ENCODE peak calls at places on chromosomes 16 and 17, in five cellular contexts. V is dorsolateral prefrontal cortex; S is CD8-positive, alpha-beta T cell; D is fibroblast of villous mesenchyme; E is AG04450. K is an unnamed sample.

GRCh38 chr16:65763640-65764305 is 602.7 kb upstream of the CDH5 start:
- DNase-seq in V (no peak), S (no peak), D (no peak), E (no peak), K (no peak)

GRCh38 chr16:894841-895240 is 75.9 kb downstream of the LMF1 start:
- DNase-seq in V (no peak), S (no peak), D (no peak), E (no peak), K (no peak)

GRCh38 chr16:23788653-23789052 is 33.8 kb downstream of the CHP2 start:
- DNase-seq in V (no peak), S (no peak), D (no peak), E (no peak), K (no peak)

GRCh38 chr16:77581706-77582105 is 140.6 kb upstream of the NUDT7 start:
- DNase-seq in V (no peak), S (no peak), D (peak), E (no peak), K (no peak)

GRCh38 chr16:719815-720506 is 985 bp upstream of the ANTKMT start:
- DNase-seq in V (no peak), S (peak), D (no peak), E (no peak), K (no peak)

GRCh38 chr16:70553175-70553574 is 29.6 kb downstream of the SF3B3 start:
- DNase-seq in V (no peak), S (no peak), D (no peak), E (no peak), K (peak)

GRCh38 chr16:5580772-5581171 is 483.2 kb upstream of the EEF2KMT start:
- DNase-seq in V (no peak), S (no peak), D (no peak), E (no peak), K (no peak)

GRCh38 chr17:82593590-82594087 is 54.6 kb downstream of the WDR45B start:
- DNase-seq in V (no peak), S (peak), D (peak), E (no peak), K (no peak)

GRCh38 chr16:6625606-6626005 is 707.0 kb upstream of the RBFOX1 start:
- DNase-seq in V (no peak), S (no peak), D (no peak), E (no peak), K (no peak)

GRCh38 chr17:35094902-35095301 is 24.8 kb downstream of the RAD51D start:
- DNase-seq in V (no peak), S (no peak), D (peak), E (peak), K (peak)

GRCh38 chr17:79340286-79340685 is 265.7 kb downstream of the ENGASE start:
- DNase-seq in V (no peak), S (no peak), D (no peak), E (no peak), K (no peak)

DNA sequence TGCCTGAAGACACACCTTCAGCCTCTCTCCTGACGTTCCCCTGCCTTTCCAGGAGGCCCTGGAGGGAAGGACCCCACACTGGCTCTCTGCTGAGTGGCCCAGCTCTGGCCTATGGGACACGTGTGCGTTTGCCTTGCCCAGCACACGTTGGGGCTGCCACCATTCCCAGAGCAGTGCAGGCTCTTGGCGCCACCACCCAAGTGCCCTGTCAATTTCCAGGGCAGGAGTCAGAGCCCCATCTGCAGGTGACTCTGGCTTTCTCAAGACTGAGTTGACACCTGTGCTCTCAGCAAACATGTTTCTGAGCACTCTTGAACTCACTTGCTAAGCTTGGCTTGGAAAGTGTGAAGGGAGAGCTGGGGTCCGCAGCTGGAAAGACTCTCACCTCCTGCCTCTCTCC is 4.7 kb upstream of the IRF8 start:
- DNase-seq in V (no peak), S (no peak), D (no peak), E (no peak), K (no peak)
- TF ChIP-seq CTCF in V (no peak), S (no peak), D (no peak), E (no peak), K (no peak)

GRCh38 chr17:32497431-32498205 is 10.8 kb downstream of the CDK5R1 start:
- DNase-seq in V (no peak), S (no peak), D (no peak), E (no peak), K (peak)
- TF ChIP-seq CTCF in V (no peak), S (no peak), D (no peak), E (no peak), K (peak)

DNA sequence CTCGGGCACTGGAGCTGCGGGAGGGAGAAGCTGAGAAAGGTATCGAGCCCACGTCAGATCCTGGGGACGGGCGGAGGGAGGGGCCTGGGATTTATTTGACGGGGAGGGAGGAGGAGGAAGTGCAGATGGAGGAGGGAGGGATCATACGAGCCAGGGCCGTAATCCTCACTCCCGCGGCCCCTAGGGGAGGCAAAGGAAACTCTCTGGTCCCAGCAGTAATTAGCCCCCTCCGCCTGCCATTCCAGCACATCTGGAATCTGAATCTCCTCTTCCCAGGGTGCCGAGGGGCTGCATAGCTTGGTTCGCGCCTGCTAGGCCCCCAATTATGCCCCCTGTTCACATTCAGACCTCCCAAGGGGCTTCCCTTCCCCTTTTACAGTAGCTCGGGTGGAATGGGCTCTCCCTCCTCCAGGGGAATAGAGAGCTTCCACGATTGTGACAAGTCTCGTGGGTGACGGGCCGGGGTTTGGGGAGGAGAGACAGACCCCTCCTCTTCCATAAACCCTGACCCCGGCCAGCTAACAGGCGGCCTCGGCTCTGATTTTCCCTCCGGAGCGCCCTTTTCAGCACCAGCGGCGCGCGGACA is at the start of gene SEZ6L2:
- DNase-seq in V (peak), S (peak), D (peak), E (peak), K (peak)
- TF ChIP-seq CTCF in V (peak), S (no peak), D (peak), E (peak), K (peak)

GRCh38 chr17:63847525-63848249 is 5.2 kb upstream of the SMARCD2 start:
- DNase-seq in V (no peak), S (no peak), D (no peak), E (no peak), K (no peak)

GRCh38 chr17:63845509-63845908 is 3.0 kb upstream of the SMARCD2 start:
- DNase-seq in V (no peak), S (no peak), D (no peak), E (no peak), K (no peak)

GRCh38 chr17:63853260-63853659 is 10.8 kb upstream of the SMARCD2 start:
- DNase-seq in V (no peak), S (no peak), D (no peak), E (no peak), K (no peak)

GRCh38 chr17:63850401-63850800 is 7.9 kb upstream of the SMARCD2 start:
- DNase-seq in V (no peak), S (no peak), D (no peak), E (no peak), K (no peak)

GRCh38 chr17:63848834-63849689 is 6.6 kb upstream of the SMARCD2 start:
- DNase-seq in V (peak), S (peak), D (peak), E (peak), K (peak)
- TF ChIP-seq CTCF in V (peak), S (peak), D (peak), E (peak), K (peak)

GRCh38 chr17:58595194-58595792 is 80.9 kb upstream of the MTMR4 start:
- DNase-seq in V (no peak), S (no peak), D (no peak), E (no peak), K (no peak)

GRCh38 chr17:58590377-58590776 is 75.9 kb upstream of the MTMR4 start:
- DNase-seq in V (no peak), S (no peak), D (no peak), E (no peak), K (no peak)

GRCh38 chr17:58593121-58593520 is 78.7 kb upstream of the MTMR4 start:
- DNase-seq in V (no peak), S (no peak), D (no peak), E (no peak), K (no peak)

GRCh38 chr17:58587713-58588117 is 73.3 kb upstream of the MTMR4 start:
- DNase-seq in V (peak), S (peak), D (peak), E (no peak), K (no peak)

GRCh38 chr17:58591455-58591854 is 77.0 kb upstream of the MTMR4 start:
- DNase-seq in V (no peak), S (no peak), D (no peak), E (no peak), K (no peak)
- TF ChIP-seq CTCF in V (no peak), S (no peak), D (no peak), E (peak), K (peak)